ENCODE peak calls at places on chromosomes 6 and 20, in four cellular contexts. R, Z, V and J are unnamed samples.

GRCh38 chr6:131949909-131950766 is 1.0 kb downstream of the CCN2 start:
- DNase-seq in V (no peak), R (peak; percentile 75), Z (no peak), J (peak; percentile 50)

GRCh38 chr20:7806831-7807230 is 133.4 kb downstream of the HAO1 start:
- DNase-seq in Z (no peak), R (no peak), V (no peak), J (no peak)

GRCh38 chr20:34921436-34921835 is 34.2 kb downstream of the GSS start:
- DNase-seq in R (no peak), Z (no peak), V (no peak), J (no peak)

GRCh38 chr6:13360671-13361540 is 32.6 kb upstream of the TBC1D7 start:
- DNase-seq in Z (no peak), R (no peak), V (no peak), J (no peak)

GRCh38 chr6:167146977-167147376 is 10.8 kb downstream of the GPR31 start:
- DNase-seq in Z (no peak), V (peak; percentile 61), R (no peak), J (no peak)

GRCh38 chr6:139080255-139080920 is 51.8 kb downstream of the ABRACL start:
- DNase-seq in V (no peak), Z (no peak), R (no peak), J (no peak)

GRCh38 chr20:38162878-38163875 is 1.9 kb downstream of the TGM2 start:
- DNase-seq in V (no peak), R (no peak), Z (no peak), J (no peak)

GRCh38 chr6:26197736-26198625 is 110.8 kb downstream of the HFE start:
- DNase-seq in R (peak; percentile 62), V (no peak), Z (no peak), J (no peak)

GRCh38 chr20:45899041-45899835 is 8.1 kb downstream of the CTSA start:
- DNase-seq in R (no peak), Z (no peak), V (no peak), J (no peak)

GRCh38 chr6:30884521-30885480 is 482 bp downstream of the DDR1 start:
- DNase-seq in Z (peak; percentile 79), R (no peak), V (no peak), J (no peak)

GRCh38 chr6:293185-294174 is 1.2 kb downstream of the DUSP22 start:
- DNase-seq in V (no peak), Z (no peak), R (no peak), J (no peak)

DNA sequence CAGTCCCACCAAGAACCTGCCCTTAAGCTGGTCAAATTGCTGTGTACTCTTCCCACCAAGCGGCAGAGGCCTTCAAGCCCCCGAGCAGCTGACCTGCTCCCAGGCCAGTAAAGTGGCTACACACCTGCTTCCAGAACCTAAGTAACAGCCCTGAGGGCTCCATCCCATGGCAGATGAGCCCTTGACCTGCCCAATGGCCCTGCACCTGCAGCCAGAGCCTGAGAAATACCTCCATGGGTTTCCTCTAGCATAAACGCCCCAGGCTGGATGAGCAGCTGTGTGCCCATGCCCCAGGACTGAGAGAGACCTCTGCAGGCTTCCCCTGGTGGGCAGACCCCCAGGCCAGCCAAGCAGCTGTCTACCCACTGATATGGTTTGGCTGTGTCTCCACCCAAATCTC is 123.0 kb upstream of the LAMA2 start:
- DNase-seq in V (no peak), Z (no peak), R (no peak), J (no peak)
- TF ChIP-seq RNF2 in V (no peak), Z (no peak), R (no peak), J (no peak)

GRCh38 chr6:39425346-39426056 is 103.0 kb upstream of the KCNK16 start:
- DNase-seq in V (no peak), R (no peak), Z (no peak), J (no peak)
- H3K4me2 ChIP-seq in V (no peak overlapping the region), R (no peak overlapping the region), Z (no peak overlapping the region), J (peak overlapping the region; percentile 18)

DNA sequence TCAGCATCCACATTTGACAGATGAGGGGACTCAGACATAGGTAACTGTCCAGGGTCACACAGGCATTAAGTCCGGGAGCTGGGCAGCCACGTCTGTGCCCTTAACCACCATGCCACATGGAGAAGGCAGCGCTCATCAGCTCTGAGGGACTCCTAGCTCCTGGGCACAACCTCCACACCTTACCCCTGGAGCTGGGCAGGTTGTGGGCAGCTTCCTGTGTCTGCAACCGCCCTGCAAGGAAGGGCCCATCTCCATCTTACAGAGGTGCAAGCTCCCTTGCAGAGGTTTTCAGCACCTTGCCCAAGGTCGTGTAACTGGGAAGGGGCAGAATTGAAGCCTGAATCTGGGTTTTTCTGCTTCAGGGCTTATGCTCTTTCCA is 7.9 kb downstream of the CCDC167 start:
- DNase-seq in Z (no peak), R (no peak), V (no peak), J (no peak)
- TF ChIP-seq POLR2A in Z (no peak), R (no peak), V (no peak), J (no peak)

DNA sequence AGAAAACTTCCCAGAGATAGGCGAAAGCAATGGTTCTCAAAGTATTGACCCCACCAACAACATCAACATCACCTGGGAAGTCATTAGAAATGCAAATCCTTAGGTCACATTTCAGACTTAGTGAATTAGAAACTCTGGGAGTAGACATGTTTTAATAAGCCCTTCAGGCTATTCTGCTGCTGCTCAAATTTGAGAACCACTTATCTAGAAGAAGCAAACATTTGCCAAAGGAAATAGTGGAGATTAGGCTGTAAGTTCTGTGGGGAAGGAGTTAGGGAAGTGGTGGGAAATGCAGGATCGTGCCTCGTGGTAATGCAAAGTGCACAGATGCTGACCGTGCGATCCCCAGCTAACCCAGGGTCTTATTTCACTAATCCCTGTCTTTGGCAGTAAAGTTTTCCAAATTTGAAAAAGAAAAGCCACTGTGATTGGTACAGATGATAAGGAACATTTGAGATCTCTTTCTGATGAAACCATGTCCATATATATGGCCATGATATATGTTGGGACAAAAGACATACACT is 328.5 kb downstream of the EPM2A start:
- DNase-seq in R (no peak), Z (no peak), V (no peak), J (no peak)
- TF ChIP-seq RNF2 in R (no peak), Z (no peak), V (no peak), J (no peak)

GRCh38 chr20:57505991-57506390 is 18.9 kb downstream of the CTCFL start:
- DNase-seq in R (no peak), Z (no peak), V (no peak), J (no peak)
- H3K4me2 ChIP-seq in R (no peak overlapping the region), Z (no peak overlapping the region), V (no peak overlapping the region), J (no peak overlapping the region)